ENCODE peak calls at places on chromosomes 5 and 9, in ten cellular contexts. L is HTR-8/SVneo; M is CD8-positive, alpha-beta T cell; P is astrocyte of the cerebellum; N is activated B cell treated with CpG ODN at 0.5 μM for 24 hours; F is AG08396; X is HEK293T; J is endodermal cell; G is bronchial epithelial cell; D is Caki2. R is an unnamed sample.

GRCh38 chr9:92729735-92730155 is 34.9 kb downstream of the BICD2 start:
- DNase-seq in L (no peak), M (no peak), P (no peak), N (no peak), F (no peak), X (no peak), J (peak; percentile 36), G (no peak), D (no peak), R (no peak)

GRCh38 chr5:158560170-158560569 is 539.5 kb downstream of the EBF1 start:
- DNase-seq in L (no peak), M (no peak), P (no peak), N (peak; percentile 48), F (no peak), X (no peak), J (no peak), G (peak; percentile 91), D (no peak), R (no peak)

GRCh38 chr5:61816585-61817450 is 484.8 kb downstream of the ZSWIM6 start:
- DNase-seq in L (no peak), M (no peak), P (no peak), N (no peak), F (no peak), X (no peak), J (no peak), G (peak; percentile 80), D (no peak), R (no peak)

GRCh38 chr5:126513302-126513701 is 81.7 kb downstream of the ALDH7A1 start:
- DNase-seq in L (no peak), M (no peak), P (no peak), N (no peak), F (no peak), X (no peak), J (peak; percentile 10), G (no peak), D (no peak), R (no peak)

GRCh38 chr9:29830815-29831214 is 2257.5 kb upstream of the C9orf72 start:
- DNase-seq in L (no peak), M (no peak), P (peak; percentile 3), N (no peak), F (no peak), X (peak; percentile 20), J (peak; percentile 82), G (peak; percentile 44), D (peak; percentile 25), R (no peak)

GRCh38 chr5:65854931-65855330 is 71.4 kb upstream of the ERBIN start:
- DNase-seq in L (no peak), M (no peak), P (no peak), N (no peak), F (no peak), X (no peak), J (no peak), G (no peak), D (no peak), R (no peak)

GRCh38 chr9:99998266-99998665 is 91.8 kb downstream of the STX17 start:
- DNase-seq in L (no peak), M (no peak), P (no peak), N (no peak), F (no peak), X (no peak), J (peak; percentile 79), G (no peak), D (no peak), R (no peak)

GRCh38 chr5:58094031-58094430 is 365.9 kb downstream of the PLK2 start:
- DNase-seq in L (peak; percentile 36), M (no peak), P (no peak), N (no peak), F (no peak), X (no peak), J (no peak), G (peak; percentile 97), D (peak; percentile 44), R (no peak)

GRCh38 chr9:35272989-35273388 is 111.2 kb downstream of the UNC13B start:
- DNase-seq in L (no peak), M (no peak), P (peak; percentile 41), N (no peak), F (peak; percentile 16), X (no peak), J (no peak), G (peak; percentile 84), D (no peak), R (no peak)

GRCh38 chr5:122202952-122203351 is 73.6 kb downstream of the ZNF474 start:
- DNase-seq in L (no peak), M (no peak), P (peak; percentile 57), N (no peak), F (no peak), X (no peak), J (no peak), G (no peak), D (no peak), R (no peak)

GRCh38 chr5:115585265-115585664 is 17.0 kb downstream of the TICAM2 start:
- DNase-seq in L (no peak), M (no peak), P (no peak), N (no peak), F (no peak), X (no peak), J (no peak), G (no peak), D (no peak), R (no peak)

GRCh38 chr9:130692365-130692764 is 1.2 kb upstream of the EXOSC2 start:
- DNase-seq in L (no peak), M (no peak), P (no peak), N (no peak), F (no peak), X (no peak), J (peak; percentile 98), G (no peak), D (no peak), R (no peak)

GRCh38 chr9:89654025-89654662 is 49.3 kb downstream of the GADD45G start:
- DNase-seq in L (no peak), M (no peak), P (no peak), N (no peak), F (no peak), X (no peak), J (peak; percentile 79), G (no peak), D (no peak), R (no peak)

GRCh38 chr5:68961762-68962161 is 132.1 kb upstream of the SLC30A5 start:
- DNase-seq in L (no peak), M (no peak), P (no peak), N (no peak), F (no peak), X (no peak), J (no peak), G (no peak), D (no peak), R (no peak)

GRCh38 chr9:97744710-97745708 is 47.9 kb upstream of the XPA start:
- DNase-seq in L (no peak), M (no peak), P (no peak), N (no peak), F (no peak), X (no peak), J (peak; percentile 84), G (no peak), D (peak; percentile 6), R (no peak)

GRCh38 chr9:113875917-113876805 is at the start of gene ZNF618:
- DNase-seq in L (no peak), M (peak; percentile 6), P (no peak), N (peak; percentile 37), F (peak; percentile 80), X (peak; percentile 68), J (peak; percentile 75), G (no peak), D (no peak), R (no peak)

GRCh38 chr5:127562252-127562651 is 44.8 kb downstream of the PRRC1 start:
- DNase-seq in L (no peak), M (no peak), P (no peak), N (no peak), F (no peak), X (peak; percentile 27), J (peak; percentile 79), G (peak; percentile 3), D (peak; percentile 12), R (no peak)

GRCh38 chr5:116575635-116576042 is 1.0 kb upstream of the SEMA6A start:
- DNase-seq in L (no peak), M (no peak), P (no peak), N (no peak), F (peak; percentile 4), X (no peak), J (peak; percentile 83), G (peak; percentile 79), D (no peak), R (no peak)

GRCh38 chr5:23820764-23821471 is 313.5 kb downstream of the PRDM9 start:
- DNase-seq in L (peak; percentile 61), M (no peak), P (no peak), N (no peak), F (peak; percentile 11), X (peak; percentile 16), J (no peak), G (peak; percentile 53), D (peak; percentile 46), R (no peak)

GRCh38 chr9:114798793-114799427 is 6.9 kb downstream of the TNFSF15 start:
- DNase-seq in L (no peak), M (no peak), P (no peak), N (no peak), F (no peak), X (no peak), J (no peak), G (peak; percentile 85), D (no peak), R (no peak)

GRCh38 chr5:72320022-72320898 is at the start of the genes MRPS27 and PTCD2:
- DNase-seq in L (peak; percentile 98), M (peak; percentile 89), P (peak; percentile 98), N (peak; percentile 79), F (peak; percentile 98), X (peak; percentile 98), J (peak; percentile 98), G (peak; percentile 93), D (peak; percentile 90), R (peak; percentile 97)

GRCh38 chr9:121284733-121285451 is 16.9 kb downstream of the GSN start:
- DNase-seq in L (no peak), M (no peak), P (no peak), N (no peak), F (no peak), X (no peak), J (no peak), G (no peak), D (no peak), R (no peak)

GRCh38 chr9:93261735-93262523 is 78.0 kb downstream of the WNK2 start:
- DNase-seq in L (no peak), M (no peak), P (no peak), N (no peak), F (no peak), X (no peak), J (peak; percentile 44), G (no peak), D (no peak), R (no peak)

GRCh38 chr5:67989457-67989856 is 226.1 kb upstream of the PIK3R1 start:
- DNase-seq in L (no peak), M (no peak), P (no peak), N (no peak), F (no peak), X (no peak), J (no peak), G (peak; percentile 30), D (no peak), R (no peak)

GRCh38 chr5:73948289-73948688 is 322.3 kb downstream of the ARHGEF28 start:
- DNase-seq in L (no peak), M (no peak), P (no peak), N (no peak), F (no peak), X (no peak), J (no peak), G (no peak), D (peak; percentile 26), R (no peak)

GRCh38 chr5:141657937-141658545 is 6.8 kb upstream of the FCHSD1 start:
- DNase-seq in L (no peak), M (no peak), P (peak; percentile 70), N (no peak), F (peak; percentile 88), X (no peak), J (no peak), G (peak; percentile 90), D (peak; percentile 60), R (no peak)

GRCh38 chr5:124870070-124870469 is 123.6 kb upstream of the ZNF608 start:
- DNase-seq in L (no peak), M (no peak), P (no peak), N (no peak), F (no peak), X (no peak), J (no peak), G (no peak), D (no peak), R (no peak)

GRCh38 chr9:95816716-95817115 is 58.8 kb upstream of the ERCC6L2 start:
- DNase-seq in L (no peak), M (no peak), P (no peak), N (no peak), F (no peak), X (no peak), J (no peak), G (peak; percentile 14), D (no peak), R (no peak)

R was measured in CD14-positive monocyte.